ENCODE peak calls at places on chromosomes 4 and X, in seven cellular contexts. I is AG09309; Z is kidney epithelial cell; O is endothelial cell of umbilical vein; K is CD8-positive, alpha-beta T cell; P is AG09319; V is fibroblast of mammary gland. Y is an unnamed sample.

GRCh38 chr4:105963461-105964400 is 68.5 kb downstream of the NPNT start:
- DNase-seq in Z (no peak), V (no peak), K (no peak), P (no peak), I (no peak), O (no peak), Y (no peak)

GRCh38 chr4:80685219-80685618 is 345.3 kb upstream of the BMP3 start:
- DNase-seq in Z (peak), K (no peak), P (peak), O (no peak), I (no peak), V (no peak), Y (no peak)

GRCh38 chr4:8198906-8199593 is at the start of gene SH3TC1:
- DNase-seq in Z (peak), K (peak), O (peak), V (peak), I (no peak), P (peak), Y (peak)

GRCh38 chr4:125789018-125789417 is 474.3 kb downstream of the FAT4 start:
- DNase-seq in P (peak), I (no peak), O (no peak), V (peak), K (no peak), Z (no peak), Y (no peak)

GRCh38 chr4:158020734-158021346 is 152.0 kb downstream of the GASK1B start:
- DNase-seq in V (peak), O (peak), K (no peak), P (no peak), I (no peak), Z (peak), Y (no peak)

GRCh38 chr4:151979835-151980234 is 219.0 kb upstream of the GATB start:
- DNase-seq in Z (no peak), V (no peak), P (no peak), I (no peak), O (no peak), K (no peak), Y (no peak)

GRCh38 chr4:83552924-83553323 is 17.0 kb downstream of the GPAT3 start:
- DNase-seq in I (peak), Z (peak), P (no peak), V (peak), K (no peak), O (peak), Y (no peak)

GRCh38 chr4:48752256-48752655 is 27.8 kb downstream of the FRYL start:
- DNase-seq in I (no peak), Z (no peak), P (no peak), V (no peak), O (peak), K (no peak), Y (no peak)

GRCh38 chr4:64781737-64782326 is 372.6 kb upstream of the TECRL start:
- DNase-seq in Z (no peak), I (no peak), V (peak), O (peak), P (no peak), K (no peak), Y (peak)

GRCh38 chrX:153924149-153924861 is 1.8 kb downstream of the ARHGAP4 start:
- DNase-seq in K (no peak), Z (no peak), I (no peak), P (no peak), V (peak), O (peak), Y (peak)

GRCh38 chr4:5812506-5813229 is 80.2 kb downstream of the CRMP1 start:
- DNase-seq in I (peak), P (peak), O (peak), V (peak), Z (peak), K (no peak), Y (peak)

GRCh38 chr4:8595237-8596087 is 2.9 kb downstream of the CPZ start:
- DNase-seq in Z (no peak), P (no peak), V (peak), I (no peak), K (no peak), O (no peak), Y (no peak)

GRCh38 chr4:53790286-53790685 is 199.0 kb upstream of the LNX1 start:
- DNase-seq in Z (no peak), O (no peak), K (no peak), V (no peak), I (no peak), P (no peak), Y (no peak)

GRCh38 chr4:145843148-145843547 is 95.5 kb downstream of the ZNF827 start:
- DNase-seq in I (peak), P (peak), O (peak), V (peak), Z (no peak), K (no peak), Y (no peak)

Y was measured in SK-N-DZ.